ENCODE peak calls at places on chromosome 6, in nine cellular contexts. One of them, this sample, is unnamed.

GRCh38 chr6:109298605-109299004 is 83.7 kb downstream of the CD164 start:
- DNase-seq in fibroblast of lung: no peak
- DNase-seq in NCI-H1092 treated with DMSO at 0.1 percent for 48 hours: no peak
- DNase-seq in substantia nigra: no peak
- DNase-seq in kidney epithelial cell: no peak
- DNase-seq in KBM-7: no peak
- DNase-seq in NCI-H748 treated with DMSO at 0.1 percent for 48 hours: no peak
- DNase-seq in lower lobe of right lung: no peak
- DNase-seq in AML-193: no peak
- DNase-seq in this sample: no peak

GRCh38 chr6:25320459-25320858 is 41.3 kb downstream of the CARMIL1 start:
- DNase-seq in NCI-H1092 treated with DMSO at 0.1 percent for 48 hours: no peak
- DNase-seq in kidney epithelial cell: no peak
- DNase-seq in substantia nigra: no peak
- DNase-seq in NCI-H748 treated with DMSO at 0.1 percent for 48 hours: no peak
- DNase-seq in lower lobe of right lung: no peak
- DNase-seq in fibroblast of lung: no peak
- DNase-seq in AML-193: no peak
- DNase-seq in KBM-7: no peak
- DNase-seq in this sample: no peak

GRCh38 chr6:97412511-97412910 is 129.5 kb upstream of the MMS22L start:
- DNase-seq in fibroblast of lung: no peak
- DNase-seq in KBM-7: no peak
- DNase-seq in kidney epithelial cell: no peak
- DNase-seq in NCI-H1092 treated with DMSO at 0.1 percent for 48 hours: no peak
- DNase-seq in NCI-H748 treated with DMSO at 0.1 percent for 48 hours: no peak
- DNase-seq in substantia nigra: no peak
- DNase-seq in AML-193: no peak
- DNase-seq in lower lobe of right lung: no peak
- DNase-seq in this sample: no peak

GRCh38 chr6:7242835-7243187 is 70.2 kb downstream of the SSR1 start:
- DNase-seq in lower lobe of right lung: peak; percentile 12
- DNase-seq in substantia nigra: no peak
- DNase-seq in NCI-H1092 treated with DMSO at 0.1 percent for 48 hours: no peak
- DNase-seq in NCI-H748 treated with DMSO at 0.1 percent for 48 hours: no peak
- DNase-seq in kidney epithelial cell: no peak
- DNase-seq in fibroblast of lung: no peak
- DNase-seq in AML-193: no peak
- DNase-seq in KBM-7: no peak
- DNase-seq in this sample: no peak

GRCh38 chr6:3217286-3217685 is 10.2 kb downstream of the TUBB2B start:
- DNase-seq in NCI-H748 treated with DMSO at 0.1 percent for 48 hours: no peak
- DNase-seq in kidney epithelial cell: no peak
- DNase-seq in AML-193: no peak
- DNase-seq in lower lobe of right lung: no peak
- DNase-seq in KBM-7: no peak
- DNase-seq in substantia nigra: no peak
- DNase-seq in fibroblast of lung: no peak
- DNase-seq in NCI-H1092 treated with DMSO at 0.1 percent for 48 hours: no peak
- DNase-seq in this sample: no peak

GRCh38 chr6:15800821-15801617 is 138.2 kb upstream of the DTNBP1 start:
- DNase-seq in NCI-H748 treated with DMSO at 0.1 percent for 48 hours: no peak
- DNase-seq in substantia nigra: no peak
- DNase-seq in kidney epithelial cell: no peak
- DNase-seq in lower lobe of right lung: no peak
- DNase-seq in AML-193: no peak
- DNase-seq in fibroblast of lung: no peak
- DNase-seq in NCI-H1092 treated with DMSO at 0.1 percent for 48 hours: no peak
- DNase-seq in KBM-7: no peak
- DNase-seq in this sample: no peak

GRCh38 chr6:1336246-1336843 is 24.4 kb downstream of the FOXQ1 start:
- DNase-seq in fibroblast of lung: no peak
- DNase-seq in KBM-7: no peak
- DNase-seq in NCI-H1092 treated with DMSO at 0.1 percent for 48 hours: no peak
- DNase-seq in AML-193: peak; percentile 26
- DNase-seq in substantia nigra: no peak
- DNase-seq in kidney epithelial cell: no peak
- DNase-seq in NCI-H748 treated with DMSO at 0.1 percent for 48 hours: no peak
- DNase-seq in lower lobe of right lung: no peak
- DNase-seq in this sample: no peak

GRCh38 chr6:147310511-147310910 is 106.3 kb downstream of the STXBP5 start:
- DNase-seq in NCI-H1092 treated with DMSO at 0.1 percent for 48 hours: no peak
- DNase-seq in substantia nigra: no peak
- DNase-seq in NCI-H748 treated with DMSO at 0.1 percent for 48 hours: no peak
- DNase-seq in KBM-7: no peak
- DNase-seq in AML-193: peak; percentile 63
- DNase-seq in kidney epithelial cell: no peak
- DNase-seq in fibroblast of lung: no peak
- DNase-seq in lower lobe of right lung: no peak
- DNase-seq in this sample: no peak

GRCh38 chr6:31400467-31401289 is 2.7 kb upstream of the MICA start:
- DNase-seq in fibroblast of lung: peak; percentile 64
- DNase-seq in KBM-7: peak; percentile 87
- DNase-seq in NCI-H748 treated with DMSO at 0.1 percent for 48 hours: no peak
- DNase-seq in substantia nigra: peak; percentile 11
- DNase-seq in AML-193: peak; percentile 92
- DNase-seq in lower lobe of right lung: peak; percentile 92
- DNase-seq in NCI-H1092 treated with DMSO at 0.1 percent for 48 hours: no peak
- DNase-seq in kidney epithelial cell: no peak
- DNase-seq in this sample: no peak

GRCh38 chr6:40328376-40328987 is 258.7 kb downstream of the LRFN2 start:
- DNase-seq in kidney epithelial cell: no peak
- DNase-seq in AML-193: no peak
- DNase-seq in NCI-H748 treated with DMSO at 0.1 percent for 48 hours: peak; percentile 82
- DNase-seq in NCI-H1092 treated with DMSO at 0.1 percent for 48 hours: peak; percentile 66
- DNase-seq in lower lobe of right lung: peak; percentile 52
- DNase-seq in substantia nigra: no peak
- DNase-seq in KBM-7: peak; percentile 17
- DNase-seq in fibroblast of lung: no peak
- DNase-seq in this sample: peak; percentile 64

GRCh38 chr6:100230115-100230975 is 234.4 kb downstream of the SIM1 start:
- DNase-seq in NCI-H748 treated with DMSO at 0.1 percent for 48 hours: no peak
- DNase-seq in substantia nigra: no peak
- DNase-seq in AML-193: no peak
- DNase-seq in kidney epithelial cell: no peak
- DNase-seq in NCI-H1092 treated with DMSO at 0.1 percent for 48 hours: no peak
- DNase-seq in lower lobe of right lung: no peak
- DNase-seq in KBM-7: no peak
- DNase-seq in fibroblast of lung: no peak
- DNase-seq in this sample: no peak

GRCh38 chr6:50353603-50354002 is 303.9 kb upstream of the DEFB112 start:
- DNase-seq in KBM-7: no peak
- DNase-seq in NCI-H1092 treated with DMSO at 0.1 percent for 48 hours: no peak
- DNase-seq in substantia nigra: no peak
- DNase-seq in kidney epithelial cell: no peak
- DNase-seq in lower lobe of right lung: no peak
- DNase-seq in AML-193: no peak
- DNase-seq in fibroblast of lung: no peak
- DNase-seq in NCI-H748 treated with DMSO at 0.1 percent for 48 hours: no peak
- DNase-seq in this sample: no peak

GRCh38 chr6:146543211-146543939 is at the start of gene RAB32:
- DNase-seq in fibroblast of lung: peak; percentile 95
- DNase-seq in AML-193: peak; percentile 97
- DNase-seq in kidney epithelial cell: peak; percentile 59
- DNase-seq in substantia nigra: peak; percentile 73
- DNase-seq in NCI-H748 treated with DMSO at 0.1 percent for 48 hours: no peak
- DNase-seq in NCI-H1092 treated with DMSO at 0.1 percent for 48 hours: no peak
- DNase-seq in lower lobe of right lung: peak; percentile 98
- DNase-seq in KBM-7: peak; percentile 24
- DNase-seq in this sample: no peak

GRCh38 chr6:26607434-26608230 is 10.9 kb downstream of the ABT1 start:
- DNase-seq in AML-193: peak; percentile 85
- DNase-seq in substantia nigra: peak; percentile 4
- DNase-seq in NCI-H748 treated with DMSO at 0.1 percent for 48 hours: peak; percentile 84
- DNase-seq in kidney epithelial cell: no peak
- DNase-seq in fibroblast of lung: peak; percentile 72
- DNase-seq in lower lobe of right lung: no peak
- DNase-seq in KBM-7: peak; percentile 81
- DNase-seq in NCI-H1092 treated with DMSO at 0.1 percent for 48 hours: peak; percentile 45
- DNase-seq in this sample: peak; percentile 68

GRCh38 chr6:31728767-31729514 is at the start of gene DDAH2:
- DNase-seq in lower lobe of right lung: peak; percentile 59
- DNase-seq in fibroblast of lung: no peak
- DNase-seq in AML-193: no peak
- DNase-seq in KBM-7: no peak
- DNase-seq in NCI-H1092 treated with DMSO at 0.1 percent for 48 hours: no peak
- DNase-seq in substantia nigra: no peak
- DNase-seq in NCI-H748 treated with DMSO at 0.1 percent for 48 hours: no peak
- DNase-seq in kidney epithelial cell: no peak
- DNase-seq in this sample: no peak

GRCh38 chr6:30508890-30509736 is 19.8 kb downstream of the HLA-E start:
- DNase-seq in NCI-H748 treated with DMSO at 0.1 percent for 48 hours: no peak
- DNase-seq in NCI-H1092 treated with DMSO at 0.1 percent for 48 hours: no peak
- DNase-seq in kidney epithelial cell: no peak
- DNase-seq in fibroblast of lung: no peak
- DNase-seq in lower lobe of right lung: no peak
- DNase-seq in KBM-7: peak; percentile 98
- DNase-seq in AML-193: peak; percentile 97
- DNase-seq in substantia nigra: no peak
- DNase-seq in this sample: no peak

GRCh38 chr6:4270001-4270400 is 134.6 kb upstream of the ECI2 start:
- DNase-seq in NCI-H1092 treated with DMSO at 0.1 percent for 48 hours: no peak
- DNase-seq in KBM-7: no peak
- DNase-seq in substantia nigra: no peak
- DNase-seq in kidney epithelial cell: no peak
- DNase-seq in NCI-H748 treated with DMSO at 0.1 percent for 48 hours: no peak
- DNase-seq in lower lobe of right lung: no peak
- DNase-seq in fibroblast of lung: no peak
- DNase-seq in AML-193: no peak
- DNase-seq in this sample: no peak